ENCODE peak calls at places on chromosomes 4 and X, in six cellular contexts. R is iris pigment epithelial cell, H is activated T-cell treated with anti-CD3 and anti-CD28 coated beads for 24 hours, B is H7, E is HFF-Myc, Q is mesenchymal stem cell. I is an unnamed sample.

GRCh38 chrX:9899640-9900075 is 67.5 kb upstream of the CLDN34 start:
- DNase-seq in R (peak), H (no peak), B (no peak), E (no peak), Q (peak), I (peak)

GRCh38 chr4:108048997-108049396 is 59.3 kb downstream of the HADH start:
- DNase-seq in R (no peak), H (no peak), B (no peak), E (no peak), Q (no peak), I (no peak)

GRCh38 chrX:31555506-31555905 is 483.7 kb upstream of the FTHL17 start:
- DNase-seq in R (no peak), H (no peak), B (no peak), E (no peak), Q (no peak), I (no peak)

GRCh38 chr4:34182346-34182745 is 2062.0 kb downstream of the ARAP2 start:
- DNase-seq in R (peak), H (no peak), B (no peak), E (no peak), Q (peak), I (peak)

GRCh38 chr4:85741921-85742591 is 267.1 kb downstream of the ARHGAP24 start:
- DNase-seq in R (no peak), H (no peak), B (no peak), E (no peak), Q (no peak), I (no peak)

GRCh38 chr4:27278615-27279014 is 418.0 kb downstream of the STIM2 start:
- DNase-seq in R (peak), H (no peak), B (peak), E (peak), Q (peak), I (peak)

GRCh38 chr4:89489338-89489771 is 181.8 kb upstream of the GPRIN3 start:
- DNase-seq in R (no peak), H (no peak), B (peak), E (no peak), Q (no peak), I (no peak)

GRCh38 chrX:104566921-104567501 is 1.0 kb downstream of the IL1RAPL2 start:
- DNase-seq in R (no peak), H (no peak), B (peak), E (no peak), Q (peak), I (no peak)

GRCh38 chrX:149513713-149514427 is 8.8 kb upstream of the IDS start:
- DNase-seq in R (no peak), H (no peak), B (no peak), E (no peak), Q (no peak), I (no peak)

GRCh38 chr4:139015948-139016451 is 419 bp downstream of the NOCT start:
- DNase-seq in R (peak), H (peak), B (no peak), E (no peak), Q (peak), I (no peak)

GRCh38 chr4:26737385-26737784 is 123.3 kb upstream of the STIM2 start:
- DNase-seq in R (no peak), H (no peak), B (no peak), E (no peak), Q (no peak), I (peak)

GRCh38 chrX:72121381-72121780 is 10.3 kb downstream of the RTL5 start:
- DNase-seq in R (peak), H (no peak), B (no peak), E (peak), Q (peak), I (peak)

GRCh38 chr4:117137143-117137542 is 51.8 kb upstream of the TRAM1L1 start:
- DNase-seq in R (peak), H (no peak), B (no peak), E (peak), Q (peak), I (peak)

GRCh38 chr4:95572304-95572991 is 23.7 kb upstream of the UNC5C start:
- DNase-seq in R (peak), H (no peak), B (no peak), E (no peak), Q (peak), I (peak)

GRCh38 chrX:110394653-110395052 is 36.0 kb downstream of the RTL9 start:
- DNase-seq in R (peak), H (no peak), B (no peak), E (peak), Q (peak), I (peak)